ENCODE peak calls at places on chromosomes 7 and 10, in five cellular contexts. One of them, this sample, is unnamed.
A peak's percentile ranks its signal among the peaks of the same experiment; 100 is the strongest.

GRCh38 chr10:119299531-119299930 is 92.2 kb downstream of the GRK5 start:
- DNase-seq in HL-60: peak; percentile 37
- DNase-seq in epithelial cell of proximal tubule: no peak
- DNase-seq in AG04449: no peak
- DNase-seq in transverse colon: no peak
- DNase-seq in this sample: peak; percentile 40

GRCh38 chr10:118692911-118693310 is 61.9 kb downstream of the CACUL1 start:
- DNase-seq in HL-60: no peak
- DNase-seq in epithelial cell of proximal tubule: peak; percentile 20
- DNase-seq in AG04449: peak; percentile 79
- DNase-seq in transverse colon: no peak
- DNase-seq in this sample: peak; percentile 79

GRCh38 chr7:84105582-84105981 is 89.0 kb downstream of the SEMA3A start:
- DNase-seq in HL-60: no peak
- DNase-seq in epithelial cell of proximal tubule: no peak
- DNase-seq in AG04449: peak; percentile 24
- DNase-seq in transverse colon: no peak
- DNase-seq in this sample: no peak

GRCh38 chr10:44316187-44316921 is 68.5 kb downstream of the CXCL12 start:
- DNase-seq in HL-60: no peak
- DNase-seq in epithelial cell of proximal tubule: no peak
- DNase-seq in AG04449: no peak
- DNase-seq in transverse colon: no peak
- DNase-seq in this sample: no peak

GRCh38 chr10:77582710-77583115 is 54.9 kb downstream of the KCNMA1 start:
- DNase-seq in HL-60: peak; percentile 8
- DNase-seq in epithelial cell of proximal tubule: peak; percentile 52
- DNase-seq in AG04449: no peak
- DNase-seq in transverse colon: no peak
- DNase-seq in this sample: peak; percentile 68

GRCh38 chr7:18356195-18356645 is 139.3 kb upstream of the HDAC9 start:
- DNase-seq in HL-60: no peak
- DNase-seq in epithelial cell of proximal tubule: no peak
- DNase-seq in AG04449: no peak
- DNase-seq in transverse colon: no peak
- DNase-seq in this sample: peak; percentile 53

GRCh38 chr7:47672966-47673365 is 91.1 kb upstream of the TNS3 start:
- DNase-seq in HL-60: no peak
- DNase-seq in epithelial cell of proximal tubule: no peak
- DNase-seq in AG04449: no peak
- DNase-seq in transverse colon: no peak
- DNase-seq in this sample: no peak

GRCh38 chr10:68792115-68792514 is 35.2 kb upstream of the STOX1 start:
- DNase-seq in HL-60: no peak
- DNase-seq in epithelial cell of proximal tubule: no peak
- DNase-seq in AG04449: no peak
- DNase-seq in transverse colon: no peak
- DNase-seq in this sample: peak; percentile 56

GRCh38 chr10:116752969-116753665 is 10.8 kb upstream of the HSPA12A start:
- DNase-seq in HL-60: no peak
- DNase-seq in epithelial cell of proximal tubule: no peak
- DNase-seq in AG04449: no peak
- DNase-seq in transverse colon: no peak
- DNase-seq in this sample: no peak

GRCh38 chr7:135601182-135601581 is 43.5 kb downstream of the NUP205 start:
- DNase-seq in HL-60: no peak
- DNase-seq in epithelial cell of proximal tubule: peak; percentile 19
- DNase-seq in AG04449: no peak
- DNase-seq in transverse colon: no peak
- DNase-seq in this sample: peak; percentile 73

GRCh38 chr7:28955723-28956607 is 2.2 kb downstream of the TRIL start:
- DNase-seq in HL-60: no peak
- DNase-seq in epithelial cell of proximal tubule: no peak
- DNase-seq in AG04449: no peak
- DNase-seq in transverse colon: peak; percentile 88
- DNase-seq in this sample: peak; percentile 48

GRCh38 chr7:130894146-130895005 is 160.4 kb upstream of the KLF14 start:
- DNase-seq in HL-60: no peak
- DNase-seq in epithelial cell of proximal tubule: no peak
- DNase-seq in AG04449: no peak
- DNase-seq in transverse colon: no peak
- DNase-seq in this sample: peak; percentile 76

GRCh38 chr7:111735661-111736323 is 173.5 kb upstream of the IMMP2L start:
- DNase-seq in HL-60: peak; percentile 54
- DNase-seq in epithelial cell of proximal tubule: no peak
- DNase-seq in AG04449: peak; percentile 37
- DNase-seq in transverse colon: peak; percentile 50
- DNase-seq in this sample: peak; percentile 86

GRCh38 chr7:38465946-38466345 is 165.2 kb downstream of the AMPH start:
- DNase-seq in HL-60: no peak
- DNase-seq in epithelial cell of proximal tubule: no peak
- DNase-seq in AG04449: no peak
- DNase-seq in transverse colon: no peak
- DNase-seq in this sample: peak; percentile 49

GRCh38 chr7:114026486-114027089 is 107.8 kb upstream of the PPP1R3A start:
- DNase-seq in HL-60: peak; percentile 21
- DNase-seq in epithelial cell of proximal tubule: peak; percentile 23
- DNase-seq in AG04449: no peak
- DNase-seq in transverse colon: no peak
- DNase-seq in this sample: peak; percentile 76

GRCh38 chr10:108639010-108639409 is 1284.3 kb downstream of the XPNPEP1 start:
- DNase-seq in HL-60: no peak
- DNase-seq in epithelial cell of proximal tubule: no peak
- DNase-seq in AG04449: no peak
- DNase-seq in transverse colon: no peak
- DNase-seq in this sample: no peak

GRCh38 chr7:100885440-100886141 is 3.9 kb downstream of the UFSP1 start:
- DNase-seq in HL-60: no peak
- DNase-seq in epithelial cell of proximal tubule: no peak
- DNase-seq in AG04449: no peak
- DNase-seq in transverse colon: no peak
- DNase-seq in this sample: no peak

DNA sequence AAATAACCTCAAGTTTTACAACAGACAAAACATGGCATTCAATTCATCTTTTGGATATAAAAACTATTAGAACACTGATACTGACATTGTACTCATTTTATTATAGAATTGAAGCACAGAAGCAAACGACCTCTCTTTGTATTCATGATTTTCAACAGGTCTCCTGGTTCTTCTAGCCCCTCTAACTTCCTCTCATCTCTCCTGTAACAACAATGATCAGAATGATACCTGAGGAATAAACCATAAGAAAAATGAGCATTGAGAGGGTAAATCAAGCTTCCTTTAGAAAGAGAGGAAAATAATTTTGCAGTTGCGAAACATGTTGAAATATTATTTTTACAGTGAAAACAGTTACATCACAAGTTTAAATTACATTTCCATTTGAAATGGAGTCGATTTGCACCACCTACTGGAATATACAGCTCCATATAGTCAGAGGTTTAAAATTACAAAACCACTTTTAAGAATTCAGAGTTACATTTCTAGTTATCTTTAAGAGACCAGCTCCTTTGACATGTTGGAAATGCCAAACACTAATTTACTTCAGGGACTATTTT is 17.5 kb upstream of the TEX36 start:
- DNase-seq in HL-60: no peak
- DNase-seq in epithelial cell of proximal tubule: no peak
- DNase-seq in AG04449: no peak
- DNase-seq in transverse colon: no peak
- DNase-seq in this sample: peak; percentile 71
- TF ChIP-seq CTCF in HL-60: no peak
- TF ChIP-seq CTCF in epithelial cell of proximal tubule: peak; percentile 11
- TF ChIP-seq CTCF in AG04449: peak; percentile 13
- TF ChIP-seq CTCF in transverse colon: no peak
- TF ChIP-seq CTCF in this sample: no peak

GRCh38 chr10:132628966-132629900 is 91.6 kb downstream of the INPP5A start:
- DNase-seq in HL-60: no peak
- DNase-seq in epithelial cell of proximal tubule: no peak
- DNase-seq in AG04449: no peak
- DNase-seq in transverse colon: no peak
- DNase-seq in this sample: no peak

GRCh38 chr10:132626019-132626760 is 88.6 kb downstream of the INPP5A start:
- DNase-seq in HL-60: no peak
- DNase-seq in epithelial cell of proximal tubule: no peak
- DNase-seq in AG04449: no peak
- DNase-seq in transverse colon: no peak
- DNase-seq in this sample: peak; percentile 22

GRCh38 chr10:132624847-132625839 is 87.6 kb downstream of the INPP5A start:
- DNase-seq in HL-60: no peak
- DNase-seq in epithelial cell of proximal tubule: no peak
- DNase-seq in AG04449: no peak
- DNase-seq in transverse colon: no peak
- DNase-seq in this sample: no peak

GRCh38 chr10:132627736-132628512 is 90.3 kb downstream of the INPP5A start:
- DNase-seq in HL-60: peak; percentile 51
- DNase-seq in epithelial cell of proximal tubule: no peak
- DNase-seq in AG04449: peak; percentile 4
- DNase-seq in transverse colon: no peak
- DNase-seq in this sample: peak; percentile 58

GRCh38 chr10:132626761-132627735 is 89.5 kb downstream of the INPP5A start:
- DNase-seq in HL-60: no peak
- DNase-seq in epithelial cell of proximal tubule: no peak
- DNase-seq in AG04449: no peak
- DNase-seq in transverse colon: no peak
- DNase-seq in this sample: no peak
- H3K4me3 ChIP-seq in HL-60: no peak overlapping the region
- H3K4me3 ChIP-seq in epithelial cell of proximal tubule: no peak overlapping the region
- H3K4me3 ChIP-seq in AG04449: no peak overlapping the region
- H3K4me3 ChIP-seq in transverse colon: no peak overlapping the region
- H3K4me3 ChIP-seq in this sample: no peak overlapping the region

DNA sequence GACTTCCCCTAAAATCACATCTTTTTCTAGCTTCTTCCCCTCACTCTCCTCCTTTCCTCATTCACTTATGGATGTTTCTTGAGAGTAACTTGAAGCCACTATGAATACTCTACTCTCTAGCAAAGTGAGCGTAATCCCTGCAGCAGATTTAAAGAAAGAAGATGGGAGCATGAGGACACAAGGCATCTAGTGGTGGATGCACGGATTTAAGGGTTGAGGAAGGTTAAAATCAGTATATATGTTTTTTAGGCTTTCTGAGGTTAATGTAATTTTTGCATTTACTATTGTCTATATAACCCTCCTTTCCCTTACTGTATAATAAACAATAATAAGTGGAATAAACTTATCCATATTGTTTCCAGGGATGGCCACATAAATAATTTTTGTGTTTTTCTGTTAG is 495.2 kb upstream of the TPK1 start:
- DNase-seq in HL-60: no peak
- DNase-seq in epithelial cell of proximal tubule: no peak
- DNase-seq in AG04449: no peak
- DNase-seq in transverse colon: no peak
- DNase-seq in this sample: no peak
- TF ChIP-seq CTCF in HL-60: no peak
- TF ChIP-seq CTCF in epithelial cell of proximal tubule: no peak
- TF ChIP-seq CTCF in AG04449: no peak
- TF ChIP-seq CTCF in transverse colon: no peak
- TF ChIP-seq CTCF in this sample: no peak

GRCh38 chr7:1455241-1455939 is 3.9 kb downstream of the MICALL2 start:
- DNase-seq in HL-60: no peak
- DNase-seq in epithelial cell of proximal tubule: no peak
- DNase-seq in AG04449: no peak
- DNase-seq in transverse colon: peak; percentile 87
- DNase-seq in this sample: no peak

GRCh38 chr7:1452205-1452604 is 7.1 kb downstream of the MICALL2 start:
- DNase-seq in HL-60: no peak
- DNase-seq in epithelial cell of proximal tubule: no peak
- DNase-seq in AG04449: no peak
- DNase-seq in transverse colon: no peak
- DNase-seq in this sample: no peak

GRCh38 chr7:1455955-1456354 is 3.3 kb downstream of the MICALL2 start:
- DNase-seq in HL-60: no peak
- DNase-seq in epithelial cell of proximal tubule: no peak
- DNase-seq in AG04449: no peak
- DNase-seq in transverse colon: no peak
- DNase-seq in this sample: no peak

GRCh38 chr7:1457059-1457948 is 2.0 kb downstream of the MICALL2 start:
- DNase-seq in HL-60: peak; percentile 62
- DNase-seq in epithelial cell of proximal tubule: no peak
- DNase-seq in AG04449: no peak
- DNase-seq in transverse colon: no peak
- DNase-seq in this sample: no peak

GRCh38 chr7:1454471-1455065 is 4.7 kb downstream of the MICALL2 start:
- DNase-seq in HL-60: no peak
- DNase-seq in epithelial cell of proximal tubule: no peak
- DNase-seq in AG04449: no peak
- DNase-seq in transverse colon: no peak
- DNase-seq in this sample: peak; percentile 37
- H3K4me3 ChIP-seq in HL-60: no peak overlapping the region
- H3K4me3 ChIP-seq in epithelial cell of proximal tubule: no peak overlapping the region
- H3K4me3 ChIP-seq in AG04449: no peak overlapping the region
- H3K4me3 ChIP-seq in transverse colon: no peak overlapping the region
- H3K4me3 ChIP-seq in this sample: peak overlapping the region; percentile 17

GRCh38 chr7:6430271-6430940 is 17.3 kb downstream of the DAGLB start:
- DNase-seq in HL-60: no peak
- DNase-seq in epithelial cell of proximal tubule: no peak
- DNase-seq in AG04449: peak; percentile 14
- DNase-seq in transverse colon: no peak
- DNase-seq in this sample: peak; percentile 81
- TF ChIP-seq CTCF in HL-60: no peak
- TF ChIP-seq CTCF in epithelial cell of proximal tubule: peak; percentile 28
- TF ChIP-seq CTCF in AG04449: peak; percentile 7
- TF ChIP-seq CTCF in transverse colon: no peak
- TF ChIP-seq CTCF in this sample: peak; percentile 47